ENCODE peak calls at places on chromosomes 3 and 15, in six cellular contexts. D, Z, O, E, P and S are unnamed samples.

GRCh38 chr3:56862352-56863062 is 60.8 kb upstream of the ARHGEF3 start:
- DNase-seq in D (no peak), Z (no peak), O (no peak), E (no peak), P (no peak), S (no peak)

GRCh38 chr3:173920386-173920785 is 522.8 kb downstream of the NLGN1 start:
- DNase-seq in D (no peak), Z (no peak), O (no peak), E (no peak), P (no peak), S (no peak)

GRCh38 chr3:53645754-53646153 is 151.3 kb downstream of the CACNA1D start:
- DNase-seq in D (no peak), Z (no peak), O (peak; percentile 21), E (no peak), P (no peak), S (no peak)

GRCh38 chr3:30495172-30496124 is 111.0 kb upstream of the TGFBR2 start:
- DNase-seq in D (no peak), Z (no peak), O (no peak), E (no peak), P (no peak), S (no peak)

GRCh38 chr3:48492461-48493202 is 11.3 kb downstream of the SHISA5 start:
- DNase-seq in D (no peak), Z (no peak), O (no peak), E (no peak), P (no peak), S (peak; percentile 77)

GRCh38 chr3:101935081-101935480 is 85.8 kb downstream of the NFKBIZ start:
- DNase-seq in D (no peak), Z (no peak), O (no peak), E (no peak), P (no peak), S (no peak)

GRCh38 chr3:177517906-177518305 is 320.6 kb upstream of the TBL1XR1 start:
- DNase-seq in D (no peak), Z (no peak), O (no peak), E (no peak), P (no peak), S (no peak)

GRCh38 chr15:67119238-67119846 is 53.9 kb downstream of the SMAD3 start:
- DNase-seq in D (no peak), Z (no peak), O (no peak), E (no peak), P (no peak), S (no peak)

GRCh38 chr3:78112266-78112665 is 1072.4 kb downstream of the ROBO2 start:
- DNase-seq in D (no peak), Z (no peak), O (no peak), E (no peak), P (peak; percentile 38), S (no peak)

GRCh38 chr3:35744419-35744818 is 105.1 kb downstream of the ARPP21 start:
- DNase-seq in D (no peak), Z (peak; percentile 79), O (no peak), E (no peak), P (no peak), S (no peak)

GRCh38 chr15:87144775-87145174 is 1065.1 kb downstream of the AGBL1 start:
- DNase-seq in D (no peak), Z (no peak), O (no peak), E (no peak), P (no peak), S (no peak)

GRCh38 chr15:96330450-96331140 is at the start of gene NR2F2:
- DNase-seq in D (peak; percentile 13), Z (peak; percentile 98), O (peak; percentile 96), E (peak; percentile 96), P (peak; percentile 98), S (no peak)

GRCh38 chr3:178634975-178635374 is 98.7 kb downstream of the KCNMB2 start:
- DNase-seq in D (no peak), Z (no peak), O (no peak), E (no peak), P (no peak), S (no peak)

DNA sequence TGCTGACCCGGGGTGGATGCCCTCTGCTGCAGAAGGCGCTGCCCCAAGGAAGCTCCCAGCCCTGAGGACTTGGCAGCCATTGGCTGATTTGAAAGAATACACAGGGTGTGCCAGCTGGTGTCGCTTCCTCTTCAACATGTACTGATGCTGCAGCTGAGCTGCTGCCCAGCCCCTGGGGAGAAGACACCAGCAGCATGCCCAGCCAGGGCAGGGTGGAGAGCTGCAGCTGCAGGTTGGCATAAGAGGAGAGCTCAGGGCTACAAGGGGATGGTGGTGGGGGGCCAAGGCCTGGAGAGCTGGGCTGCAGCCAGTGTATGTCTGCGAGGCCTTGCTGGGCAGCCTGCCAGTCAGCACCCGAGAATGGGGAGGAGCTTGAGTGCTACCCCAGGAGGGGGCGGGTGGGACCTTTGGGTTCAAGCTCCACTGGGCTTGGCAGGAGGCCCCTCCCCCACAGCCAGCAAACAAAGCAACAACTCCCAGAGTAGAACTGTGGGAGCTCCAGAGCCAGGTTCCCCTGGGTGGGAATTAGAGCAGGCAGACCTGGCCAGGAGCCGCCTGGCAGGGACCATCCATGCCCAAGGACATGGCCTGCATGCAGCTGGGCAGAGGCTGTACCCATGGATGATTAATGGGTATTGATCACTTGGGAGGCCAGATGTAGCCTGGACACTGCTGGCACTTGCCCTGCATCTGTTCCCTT is 9.2 kb upstream of the SEMA4B start:
- DNase-seq in D (peak; percentile 24), Z (peak; percentile 67), O (peak; percentile 62), E (peak; percentile 92), P (peak; percentile 81), S (peak; percentile 89)
- H3K4me3 ChIP-seq in D (peak overlapping the region; percentile 14), Z (no peak overlapping the region), O (no peak overlapping the region), E (peak overlapping the region; percentile 1), P (no peak overlapping the region), S (peak overlapping the region; percentile 53)

DNA sequence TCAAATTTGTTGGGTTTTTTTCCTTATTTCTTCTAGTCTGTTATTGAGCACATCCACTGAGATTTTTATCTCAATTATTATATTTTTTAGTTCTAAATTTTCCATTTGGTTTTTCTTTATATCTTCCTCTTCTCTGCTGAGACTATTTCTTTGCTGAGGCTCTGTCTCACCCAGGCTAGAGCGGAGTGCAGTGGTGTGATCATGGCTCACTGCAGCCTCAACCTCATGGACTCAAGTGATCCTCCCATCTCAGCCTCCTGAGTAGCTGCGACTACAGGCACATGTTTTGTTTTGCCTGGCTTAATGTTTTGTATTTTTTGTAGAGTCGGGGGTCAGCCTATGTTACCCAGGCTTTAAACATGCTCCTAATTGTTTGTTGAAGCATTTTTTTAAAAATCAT is 10.2 kb downstream of the CTDSPL start:
- DNase-seq in D (no peak), Z (no peak), O (no peak), E (no peak), P (no peak), S (no peak)
- H3K9me3 ChIP-seq in D (no peaks in the 10 kb centered on the region), Z (no peaks in the 10 kb centered on the region), O (peaks cover 14% of the 10 kb centered on the region), E (no peaks in the 10 kb centered on the region), P (no peaks in the 10 kb centered on the region), S (peaks cover 14% of the 10 kb centered on the region)

GRCh38 chr15:59290311-59291213 is 82.1 kb downstream of the MYO1E start:
- DNase-seq in D (no peak), Z (no peak), O (no peak), E (no peak), P (no peak), S (peak; percentile 22)
- H3K4me3 ChIP-seq in D (no peak overlapping the region), Z (no peak overlapping the region), O (no peak overlapping the region), E (no peak overlapping the region), P (no peak overlapping the region), S (no peak overlapping the region)

DNA sequence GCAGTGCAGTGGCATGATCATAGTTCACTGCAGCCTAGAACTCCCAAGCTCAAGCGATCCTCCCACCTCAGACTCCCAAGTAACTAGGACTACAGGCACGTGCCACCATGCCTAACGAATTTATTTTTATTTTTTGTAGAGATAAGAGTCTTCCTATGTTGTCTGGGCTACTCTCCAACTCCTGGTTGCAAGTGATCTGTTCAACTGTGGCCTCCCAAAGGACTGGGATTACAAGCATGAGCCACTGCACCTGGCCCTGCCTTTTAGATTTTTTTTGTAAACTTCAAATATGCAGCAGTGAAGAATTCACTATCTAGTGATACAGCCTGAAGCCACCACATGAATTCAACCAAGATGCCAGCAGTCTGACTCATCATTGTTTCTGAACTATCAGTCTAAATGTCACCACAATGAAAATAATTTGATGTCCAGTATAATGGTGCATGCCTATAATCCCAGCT is 32.7 kb downstream of the UBXN7 start:
- DNase-seq in D (no peak), Z (no peak), O (no peak), E (no peak), P (no peak), S (no peak)
- H3K9me3 ChIP-seq in D (no peaks in the 10 kb centered on the region), Z (no peaks in the 10 kb centered on the region), O (no peaks in the 10 kb centered on the region), E (no peaks in the 10 kb centered on the region), P (no peaks in the 10 kb centered on the region), S (no peaks in the 10 kb centered on the region)

GRCh38 chr15:70061696-70062270 is 35.9 kb downstream of the TLE3 start:
- DNase-seq in D (no peak), Z (no peak), O (no peak), E (no peak), P (peak; percentile 13), S (no peak)
- H3K4me3 ChIP-seq in D (no peak overlapping the region), Z (no peak overlapping the region), O (peak overlapping the region; percentile 43), E (no peak overlapping the region), P (no peak overlapping the region), S (no peak overlapping the region)